ENCODE peak calls at places on chromosomes 12 and 14, in four cellular contexts. O is posterior vena cava, D is GM13976, J is posterior cingulate gyrus. P is an unnamed sample.

GRCh38 chr14:95485222-95485819 is 31.1 kb downstream of the SYNE3 start:
- DNase-seq in O (no peak), D (no peak), J (no peak), P (no peak)

GRCh38 chr14:68518180-68518579 is 274.7 kb downstream of the ZFP36L1 start:
- DNase-seq in O (no peak), D (no peak), J (no peak), P (no peak)

GRCh38 chr12:111438501-111438900 is 32.8 kb downstream of the SH2B3 start:
- DNase-seq in O (no peak), D (no peak), J (no peak), P (no peak)

GRCh38 chr12:132445884-132446471 is 44.0 kb upstream of the FBRSL1 start:
- DNase-seq in O (no peak), D (no peak), J (no peak), P (no peak)

GRCh38 chr12:45034861-45035265 is 16.0 kb downstream of the DBX2 start:
- DNase-seq in O (no peak), D (no peak), J (peak), P (no peak)

GRCh38 chr14:39739796-39740195 is 307.6 kb upstream of the FBXO33 start:
- DNase-seq in O (no peak), D (no peak), J (peak), P (no peak)

GRCh38 chr14:99515301-99516155 is 34.3 kb downstream of the CCNK start:
- DNase-seq in O (peak), D (no peak), J (peak), P (no peak)

GRCh38 chr12:73352826-73353225 is 1080.7 kb downstream of the TRHDE start:
- DNase-seq in O (no peak), D (no peak), J (no peak), P (no peak)

GRCh38 chr12:132451836-132452195 is 38.1 kb upstream of the FBRSL1 start:
- DNase-seq in O (peak), D (no peak), J (peak), P (no peak)

GRCh38 chr12:89369166-89369565 is 16.9 kb upstream of the DUSP6 start:
- DNase-seq in O (no peak), D (no peak), J (no peak), P (no peak)

GRCh38 chr12:22416831-22417230 is 82.3 kb upstream of the ST8SIA1 start:
- DNase-seq in O (no peak), D (no peak), J (no peak), P (no peak)